ENCODE peak calls at places on chromosomes 7 and 10, in five cellular contexts. S is GM12878, C is heart left ventricle, F is fibroblast of lung, Y is cardiac muscle cell. M is an unnamed sample.

GRCh38 chr10:90276894-90277447 is 575.6 kb downstream of the KIF20B start:
- DNase-seq in S (no peak), C (no peak), F (peak), Y (peak), M (no peak)

GRCh38 chr10:6823770-6824169 is 243.7 kb upstream of the PRKCQ start:
- DNase-seq in S (no peak), C (no peak), F (peak), Y (no peak), M (no peak)

GRCh38 chr7:66055321-66055956 is 20.2 kb upstream of the ASL start:
- DNase-seq in S (peak), C (no peak), F (peak), Y (peak), M (peak)

GRCh38 chr7:69817835-69818646 is 219.8 kb downstream of the AUTS2 start:
- DNase-seq in S (no peak), C (no peak), F (no peak), Y (no peak), M (no peak)

GRCh38 chr10:33566426-33566825 is 232.0 kb upstream of the NRP1 start:
- DNase-seq in S (no peak), C (no peak), F (no peak), Y (no peak), M (no peak)

GRCh38 chr7:101905203-101905865 is 87.9 kb downstream of the CUX1 start:
- DNase-seq in S (no peak), C (no peak), F (no peak), Y (no peak), M (no peak)

GRCh38 chr7:66236713-66237303 is 31.7 kb downstream of the TPST1 start:
- DNase-seq in S (no peak), C (no peak), F (no peak), Y (no peak), M (no peak)

GRCh38 chr10:99681553-99681952 is 22.2 kb downstream of the ENTPD7 start:
- DNase-seq in S (no peak), C (no peak), F (peak), Y (peak), M (no peak)

GRCh38 chr7:54189330-54189729 is 352.8 kb upstream of the VSTM2A start:
- DNase-seq in S (no peak), C (no peak), F (no peak), Y (no peak), M (no peak)

GRCh38 chr7:94434031-94434430 is 39.3 kb downstream of the COL1A2 start:
- DNase-seq in S (no peak), C (no peak), F (peak), Y (peak), M (no peak)

GRCh38 chr10:76296885-76297775 is 865.7 kb downstream of the LRMDA start:
- DNase-seq in S (no peak), C (no peak), F (no peak), Y (peak), M (no peak)

GRCh38 chr10:34494012-34494411 is 321.1 kb downstream of the PARD3 start:
- DNase-seq in S (no peak), C (no peak), F (no peak), Y (peak), M (no peak)

DNA sequence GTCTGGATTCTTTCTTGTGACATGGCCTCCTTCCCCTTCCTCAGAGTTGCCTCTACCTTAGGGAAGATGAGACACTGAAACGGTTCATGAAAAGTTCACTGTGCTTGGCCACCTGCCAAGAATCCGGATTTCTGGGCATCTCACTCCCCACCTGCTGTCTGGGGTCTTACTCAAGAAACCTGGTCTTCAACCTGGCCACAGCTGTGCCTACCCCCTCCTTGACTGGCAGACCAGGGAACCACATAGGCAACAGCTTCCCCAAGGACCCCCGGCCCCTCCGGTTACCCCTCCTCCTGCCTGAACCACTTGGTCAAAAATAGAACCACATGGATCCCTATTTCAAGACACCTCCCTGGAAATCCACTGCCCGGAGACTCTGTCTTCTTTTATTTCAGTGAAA is 58.7 kb upstream of the NANOS1 start:
- DNase-seq in S (no peak), C (no peak), F (no peak), Y (no peak), M (no peak)
- H3K4me3 ChIP-seq in S (no peak), C (no peak), F (no peak), Y (no peak), M (no peak)

GRCh38 chr10:18797286-18797685 is 138.1 kb downstream of the ARL5B start:
- DNase-seq in S (no peak), C (no peak), F (peak), Y (no peak), M (no peak)

GRCh38 chr10:18795549-18795948 is 136.3 kb downstream of the ARL5B start:
- DNase-seq in S (no peak), C (no peak), F (no peak), Y (no peak), M (no peak)

DNA sequence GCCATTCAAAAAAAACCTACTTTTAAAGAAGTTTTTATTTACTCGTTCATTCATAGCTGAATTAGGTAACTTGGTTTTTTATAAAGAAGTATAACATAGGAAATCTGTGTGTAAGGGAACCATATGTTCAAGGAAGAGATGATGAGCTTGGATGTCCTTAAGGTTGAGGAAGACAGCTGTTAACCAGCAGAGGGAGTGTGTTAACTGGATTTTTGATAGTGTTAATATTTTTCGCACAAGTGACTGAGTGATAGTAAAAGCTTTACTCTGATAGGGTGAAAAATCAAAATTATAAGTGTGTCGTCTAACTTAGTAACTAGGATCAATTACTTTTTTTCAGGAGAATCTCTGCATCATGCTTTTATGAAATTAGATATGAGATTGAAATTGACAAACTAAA is 134.7 kb downstream of the ARL5B start:
- DNase-seq in S (no peak), C (no peak), F (peak), Y (peak), M (no peak)
- TF ChIP-seq CTCF in S (no peak), C (peak), F (peak), Y (peak), M (no peak)

GRCh38 chr10:103470755-103471653 is 8.0 kb downstream of the CALHM3 start:
- DNase-seq in S (peak), C (peak), F (peak), Y (peak), M (peak)
- H3K4me3 ChIP-seq in S (peak), C (no peak), F (no peak), Y (no peak), M (peak)

DNA sequence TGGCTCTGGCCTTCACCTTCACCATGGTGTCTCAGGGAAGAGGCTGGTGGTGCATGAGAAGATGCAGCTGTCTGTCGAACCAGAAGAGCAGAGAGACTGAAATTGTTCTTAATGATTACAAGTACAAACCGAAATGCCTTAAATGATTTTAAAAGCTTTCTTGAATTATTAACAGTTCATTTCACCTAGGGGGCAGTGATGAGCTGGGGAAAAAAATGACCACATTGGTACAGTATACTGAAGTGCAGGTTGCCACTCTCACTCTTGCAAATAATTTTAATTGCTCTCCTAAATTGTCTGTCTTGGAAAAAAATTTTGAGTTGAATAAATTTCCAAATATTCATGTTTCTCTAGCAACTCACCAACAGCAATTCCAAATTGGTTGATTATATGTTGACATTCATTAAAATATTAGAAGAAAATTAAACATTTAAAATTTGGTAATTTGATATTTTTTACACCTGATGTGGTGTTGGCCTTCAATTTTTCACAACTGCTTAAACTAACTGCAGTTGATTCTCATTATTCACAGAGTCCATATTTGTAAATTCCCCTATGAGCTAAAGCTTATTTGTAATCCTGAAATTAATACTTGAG is 692.6 kb downstream of the ZWINT start:
- DNase-seq in S (no peak), C (no peak), F (no peak), Y (no peak), M (peak)
- TF ChIP-seq CTCF in S (peak), C (no peak), F (no peak), Y (no peak), M (peak)

GRCh38 chr7:20786049-20786412 is 655 bp downstream of the SP8 start:
- DNase-seq in S (no peak), C (no peak), F (no peak), Y (no peak), M (no peak)

GRCh38 chr7:20786421-20786778 is 286 bp downstream of the SP8 start:
- DNase-seq in S (no peak), C (no peak), F (no peak), Y (no peak), M (no peak)

GRCh38 chr7:20786779-20787651 is at the start of gene SP8:
- DNase-seq in S (no peak), C (no peak), F (no peak), Y (no peak), M (no peak)

GRCh38 chr7:20784311-20785210 is 2.1 kb downstream of the SP8 start:
- DNase-seq in S (no peak), C (no peak), F (no peak), Y (no peak), M (no peak)

GRCh38 chr7:20785211-20786048 is 1.3 kb downstream of the SP8 start:
- DNase-seq in S (no peak), C (no peak), F (no peak), Y (no peak), M (no peak)
- H3K4me3 ChIP-seq in S (no peak), C (peak), F (peak), Y (peak), M (no peak)

GRCh38 chr10:35600193-35600592 is 4.9 kb upstream of the GJD4 start:
- DNase-seq in S (no peak), C (no peak), F (no peak), Y (peak), M (no peak)
- TF ChIP-seq CTCF in S (peak), C (peak), F (peak), Y (peak), M (no peak)

GRCh38 chr7:148058092-148058491 is 532.5 kb upstream of the C7orf33 start:
- DNase-seq in S (no peak), C (no peak), F (no peak), Y (no peak), M (no peak)
- H3K4me3 ChIP-seq in S (no peak), C (no peak), F (no peak), Y (no peak), M (no peak)

DNA sequence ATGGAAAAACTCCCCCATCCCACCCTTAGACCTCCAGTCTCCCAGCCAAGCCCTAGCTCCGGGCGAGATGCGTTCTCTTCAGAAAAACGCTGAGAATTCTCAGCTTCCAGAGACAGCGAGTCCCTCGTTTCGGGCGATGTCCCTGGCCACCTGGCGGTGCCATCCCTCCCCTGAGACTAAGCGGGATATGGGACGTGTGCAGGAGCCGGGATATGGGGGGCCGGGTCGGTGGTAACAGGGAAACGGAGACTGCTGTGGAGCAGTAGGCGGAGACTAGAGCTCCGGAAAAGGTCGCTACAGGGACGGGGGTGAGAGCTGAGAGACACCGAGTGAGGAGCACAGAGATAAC is 435 bp upstream of the STRIP2 start:
- DNase-seq in S (no peak), C (no peak), F (no peak), Y (no peak), M (no peak)
- TF ChIP-seq CTCF in S (no peak), C (no peak), F (no peak), Y (no peak), M (no peak)

GRCh38 chr10:24916365-24916764 is 36.0 kb downstream of the PRTFDC1 start:
- DNase-seq in S (no peak), C (no peak), F (no peak), Y (no peak), M (no peak)

GRCh38 chr10:24917493-24917892 is 34.9 kb downstream of the PRTFDC1 start:
- DNase-seq in S (no peak), C (no peak), F (no peak), Y (no peak), M (no peak)

GRCh38 chr10:24917979-24918378 is 34.4 kb downstream of the PRTFDC1 start:
- DNase-seq in S (no peak), C (no peak), F (no peak), Y (no peak), M (no peak)

GRCh38 chr10:24925799-24926198 is 26.6 kb downstream of the PRTFDC1 start:
- DNase-seq in S (no peak), C (no peak), F (no peak), Y (no peak), M (no peak)

GRCh38 chr10:24920907-24921881 is 31.2 kb downstream of the PRTFDC1 start:
- DNase-seq in S (peak), C (peak), F (peak), Y (peak), M (peak)
- H3K4me3 ChIP-seq in S (no peak), C (no peak), F (no peak), Y (no peak), M (no peak)

GRCh38 chr7:118590107-118590506 is 365.6 kb downstream of the ANKRD7 start:
- DNase-seq in S (no peak), C (no peak), F (no peak), Y (no peak), M (peak)
- TF ChIP-seq CTCF in S (peak), C (no peak), F (no peak), Y (no peak), M (peak)

M was measured in GM12865.